ENCODE peak calls at places on chromosome 3, in four cellular contexts. H is stimulated activated CD8-positive, alpha-beta memory T cell treated with anti-CD3 and anti-CD28 coated beads, Interleukin-7, amount 100 ng/mL, for 24 hours; J is tibial artery; G is WTC11. B is an unnamed sample.

GRCh38 chr3:169781209-169781855 is 8.1 kb downstream of the MYNN start:
- DNase-seq in G (no peak), J (no peak), H (no peak), B (no peak)

GRCh38 chr3:63349583-63350177 is 71.6 kb downstream of the SYNPR start:
- DNase-seq in H (no peak), G (peak; percentile 49), J (no peak), B (peak; percentile 71)

GRCh38 chr3:58063022-58063421 is 54.8 kb downstream of the FLNB start:
- DNase-seq in H (no peak), G (no peak), J (no peak), B (no peak)

GRCh38 chr3:24493951-24494615 is 567 bp downstream of the THRB start:
- DNase-seq in J (peak; percentile 89), G (peak; percentile 52), H (no peak), B (peak; percentile 80)

GRCh38 chr3:11568503-11569155 is 75.1 kb downstream of the VGLL4 start:
- DNase-seq in J (peak; percentile 89), G (no peak), H (no peak), B (no peak)

GRCh38 chr3:152087153-152087552 is 181.6 kb upstream of the MBNL1 start:
- DNase-seq in G (no peak), J (no peak), H (no peak), B (no peak)

GRCh38 chr3:27877122-27878011 is 155.2 kb upstream of the EOMES start:
- DNase-seq in J (no peak), G (peak; percentile 21), H (no peak), B (peak; percentile 63)

GRCh38 chr3:63862804-63863149 is 828 bp downstream of the THOC7 start:
- DNase-seq in H (no peak), G (no peak), J (no peak), B (peak; percentile 59)

GRCh38 chr3:140292154-140292553 is 357.2 kb downstream of the CLSTN2 start:
- DNase-seq in H (no peak), J (no peak), G (no peak), B (no peak)

GRCh38 chr3:112640333-112640863 is 545 bp downstream of the CCDC80 start:
- DNase-seq in J (peak; percentile 24), H (no peak), G (no peak), B (peak; percentile 59)

GRCh38 chr3:125140011-125140813 is 72.3 kb downstream of the SLC12A8 start:
- DNase-seq in G (no peak), J (no peak), H (no peak), B (peak; percentile 29)

GRCh38 chr3:133928903-133929607 is 33.4 kb upstream of the RAB6B start:
- DNase-seq in G (no peak), J (no peak), H (no peak), B (peak; percentile 31)

GRCh38 chr3:112973325-112974177 is 1.4 kb downstream of the CD200R1 start:
- DNase-seq in J (no peak), H (no peak), G (no peak), B (no peak)

GRCh38 chr3:170749765-170750477 is 120.1 kb downstream of the RPL22L1 start:
- DNase-seq in J (no peak), H (no peak), G (no peak), B (no peak)

GRCh38 chr3:53156368-53156834 is 4.6 kb upstream of the PRKCD start:
- DNase-seq in G (peak; percentile 60), J (no peak), H (no peak), B (peak; percentile 60)

GRCh38 chr3:185824051-185824466 is 783 bp downstream of the IGF2BP2 start:
- DNase-seq in G (peak; percentile 36), J (no peak), H (no peak), B (peak; percentile 80)

GRCh38 chr3:52432631-52433030 is 12.3 kb downstream of the SEMA3G start:
- DNase-seq in G (no peak), J (no peak), H (no peak), B (peak; percentile 36)

GRCh38 chr3:146223401-146224373 is 27.2 kb downstream of the PLSCR4 start:
- DNase-seq in J (no peak), H (no peak), G (no peak), B (no peak)

GRCh38 chr3:183270344-183270743 is 17.3 kb downstream of the B3GNT5 start:
- DNase-seq in J (no peak), G (no peak), H (no peak), B (no peak)

GRCh38 chr3:8658326-8659212 is 14.0 kb upstream of the SSUH2 start:
- DNase-seq in J (peak; percentile 77), H (no peak), G (no peak), B (peak; percentile 29)

GRCh38 chr3:13391308-13391707 is 28.8 kb downstream of the NUP210 start:
- DNase-seq in J (no peak), G (no peak), H (no peak), B (no peak)

GRCh38 chr3:178169421-178169820 is 366.8 kb upstream of the KCNMB2 start:
- DNase-seq in H (no peak), G (no peak), J (no peak), B (no peak)

GRCh38 chr3:193499801-193500485 is 54.8 kb downstream of the ATP13A4 start:
- DNase-seq in J (no peak), H (no peak), G (no peak), B (no peak)

GRCh38 chr3:132660056-132660744 is at the start of gene UBA5:
- DNase-seq in G (peak; percentile 53), H (peak; percentile 41), J (peak; percentile 58), B (peak; percentile 87)

GRCh38 chr3:43768594-43768993 is 77.9 kb downstream of the ABHD5 start:
- DNase-seq in J (peak; percentile 82), G (no peak), H (no peak), B (no peak)

GRCh38 chr3:16378920-16379319 is 113.9 kb downstream of the OXNAD1 start:
- DNase-seq in G (no peak), H (no peak), J (no peak), B (no peak)

GRCh38 chr3:182732232-182733015 is 60.9 kb upstream of the ATP11B start:
- DNase-seq in H (no peak), G (no peak), J (no peak), B (no peak)

GRCh38 chr3:158488670-158489069 is 82.3 kb upstream of the MLF1 start:
- DNase-seq in J (no peak), G (no peak), H (no peak), B (no peak)

GRCh38 chr3:167487556-167487955 is 13.7 kb upstream of the SERPINI2 start:
- DNase-seq in H (no peak), J (no peak), G (no peak), B (no peak)

GRCh38 chr3:32109256-32109655 is 2.8 kb downstream of the GPD1L start:
- DNase-seq in J (peak; percentile 94), H (no peak), G (peak; percentile 19), B (peak; percentile 63)

GRCh38 chr3:143951351-143951971 is 20.2 kb upstream of the DIPK2A start:
- DNase-seq in G (peak; percentile 29), H (no peak), J (no peak), B (peak; percentile 63)

GRCh38 chr3:127525373-127525772 is 65.2 kb downstream of the TPRA1 start:
- DNase-seq in H (no peak), J (no peak), G (no peak), B (peak; percentile 30)

GRCh38 chr3:71127463-71128243 is 455.9 kb downstream of the FOXP1 start:
- DNase-seq in G (no peak), H (no peak), J (no peak), B (no peak)

GRCh38 chr3:195914648-195915473 is 6.5 kb upstream of the TNK2 start:
- DNase-seq in G (peak; percentile 96), H (peak; percentile 90), J (peak; percentile 89), B (peak; percentile 99)